ENCODE peak calls at places on chromosomes 6 and 20, in eight cellular contexts. One of them, this sample, is unnamed.
A peak's percentile ranks its signal among the peaks of the same experiment; 100 is the strongest.

GRCh38 chr20:57947421-57948176 is 237.8 kb upstream of the PMEPA1 start:
- DNase-seq in hepatic stellate cell: no peak
- DNase-seq in B cell: no peak
- DNase-seq in colonic mucosa: no peak
- DNase-seq in brain pericyte: peak; percentile 84
- DNase-seq in fibroblast of the conjunctiva: peak; percentile 57
- DNase-seq in NCI-H748 treated with DMSO at 0.1 percent for 48 hours: no peak
- DNase-seq in SJSA1: peak; percentile 62
- DNase-seq in this sample: no peak

GRCh38 chr20:13533946-13534345 is 104.8 kb downstream of the TASP1 start:
- DNase-seq in NCI-H748 treated with DMSO at 0.1 percent for 48 hours: no peak
- DNase-seq in colonic mucosa: no peak
- DNase-seq in brain pericyte: no peak
- DNase-seq in SJSA1: no peak
- DNase-seq in B cell: no peak
- DNase-seq in fibroblast of the conjunctiva: no peak
- DNase-seq in hepatic stellate cell: no peak
- DNase-seq in this sample: no peak

GRCh38 chr20:32681175-32682084 is 7.7 kb upstream of the C20orf203 start:
- DNase-seq in colonic mucosa: no peak
- DNase-seq in fibroblast of the conjunctiva: no peak
- DNase-seq in B cell: no peak
- DNase-seq in hepatic stellate cell: no peak
- DNase-seq in brain pericyte: no peak
- DNase-seq in NCI-H748 treated with DMSO at 0.1 percent for 48 hours: peak; percentile 60
- DNase-seq in SJSA1: no peak
- DNase-seq in this sample: no peak

GRCh38 chr6:25882066-25882496 is 8.0 kb upstream of the SLC17A3 start:
- DNase-seq in fibroblast of the conjunctiva: no peak
- DNase-seq in colonic mucosa: peak; percentile 16
- DNase-seq in B cell: peak; percentile 29
- DNase-seq in hepatic stellate cell: no peak
- DNase-seq in NCI-H748 treated with DMSO at 0.1 percent for 48 hours: no peak
- DNase-seq in brain pericyte: no peak
- DNase-seq in SJSA1: no peak
- DNase-seq in this sample: no peak

GRCh38 chr6:48844696-48845095 is 618.4 kb downstream of the MMUT start:
- DNase-seq in hepatic stellate cell: no peak
- DNase-seq in brain pericyte: no peak
- DNase-seq in B cell: no peak
- DNase-seq in fibroblast of the conjunctiva: no peak
- DNase-seq in NCI-H748 treated with DMSO at 0.1 percent for 48 hours: no peak
- DNase-seq in colonic mucosa: no peak
- DNase-seq in SJSA1: no peak
- DNase-seq in this sample: no peak

GRCh38 chr6:115071962-115072361 is 729.1 kb upstream of the HS3ST5 start:
- DNase-seq in brain pericyte: no peak
- DNase-seq in fibroblast of the conjunctiva: no peak
- DNase-seq in NCI-H748 treated with DMSO at 0.1 percent for 48 hours: no peak
- DNase-seq in SJSA1: no peak
- DNase-seq in colonic mucosa: no peak
- DNase-seq in hepatic stellate cell: no peak
- DNase-seq in B cell: no peak
- DNase-seq in this sample: no peak

GRCh38 chr6:89979473-89980119 is 85.3 kb downstream of the GJA10 start:
- DNase-seq in brain pericyte: no peak
- DNase-seq in fibroblast of the conjunctiva: no peak
- DNase-seq in SJSA1: no peak
- DNase-seq in colonic mucosa: no peak
- DNase-seq in B cell: no peak
- DNase-seq in NCI-H748 treated with DMSO at 0.1 percent for 48 hours: no peak
- DNase-seq in hepatic stellate cell: no peak
- DNase-seq in this sample: no peak

GRCh38 chr6:37365791-37366190 is 12.0 kb downstream of the RNF8 start:
- DNase-seq in fibroblast of the conjunctiva: peak; percentile 10
- DNase-seq in NCI-H748 treated with DMSO at 0.1 percent for 48 hours: no peak
- DNase-seq in brain pericyte: no peak
- DNase-seq in hepatic stellate cell: no peak
- DNase-seq in colonic mucosa: no peak
- DNase-seq in B cell: no peak
- DNase-seq in SJSA1: no peak
- DNase-seq in this sample: no peak

GRCh38 chr6:136169356-136169755 is 80.8 kb downstream of the MTFR2 start:
- DNase-seq in hepatic stellate cell: no peak
- DNase-seq in SJSA1: no peak
- DNase-seq in B cell: no peak
- DNase-seq in NCI-H748 treated with DMSO at 0.1 percent for 48 hours: no peak
- DNase-seq in brain pericyte: no peak
- DNase-seq in colonic mucosa: no peak
- DNase-seq in fibroblast of the conjunctiva: no peak
- DNase-seq in this sample: no peak

GRCh38 chr6:21082091-21082490 is 511.5 kb upstream of the SOX4 start:
- DNase-seq in B cell: no peak
- DNase-seq in NCI-H748 treated with DMSO at 0.1 percent for 48 hours: no peak
- DNase-seq in colonic mucosa: no peak
- DNase-seq in fibroblast of the conjunctiva: no peak
- DNase-seq in SJSA1: no peak
- DNase-seq in brain pericyte: no peak
- DNase-seq in hepatic stellate cell: no peak
- DNase-seq in this sample: no peak

GRCh38 chr6:15512126-15512525 is 150.7 kb downstream of the DTNBP1 start:
- DNase-seq in SJSA1: no peak
- DNase-seq in B cell: no peak
- DNase-seq in brain pericyte: no peak
- DNase-seq in hepatic stellate cell: no peak
- DNase-seq in fibroblast of the conjunctiva: no peak
- DNase-seq in colonic mucosa: no peak
- DNase-seq in NCI-H748 treated with DMSO at 0.1 percent for 48 hours: no peak
- DNase-seq in this sample: no peak

GRCh38 chr6:159984268-159984786 is 15.4 kb downstream of the IGF2R start:
- DNase-seq in fibroblast of the conjunctiva: no peak
- DNase-seq in brain pericyte: no peak
- DNase-seq in colonic mucosa: no peak
- DNase-seq in B cell: no peak
- DNase-seq in hepatic stellate cell: no peak
- DNase-seq in SJSA1: peak; percentile 70
- DNase-seq in NCI-H748 treated with DMSO at 0.1 percent for 48 hours: no peak
- DNase-seq in this sample: no peak

GRCh38 chr6:144285548-144285797 is 338 bp downstream of the UTRN start:
- DNase-seq in hepatic stellate cell: no peak
- DNase-seq in fibroblast of the conjunctiva: no peak
- DNase-seq in colonic mucosa: no peak
- DNase-seq in SJSA1: peak; percentile 69
- DNase-seq in B cell: peak; percentile 44
- DNase-seq in NCI-H748 treated with DMSO at 0.1 percent for 48 hours: peak; percentile 22
- DNase-seq in brain pericyte: no peak
- DNase-seq in this sample: no peak

GRCh38 chr20:18004389-18005031 is 35.7 kb downstream of the MGME1 start:
- DNase-seq in B cell: no peak
- DNase-seq in hepatic stellate cell: no peak
- DNase-seq in NCI-H748 treated with DMSO at 0.1 percent for 48 hours: no peak
- DNase-seq in fibroblast of the conjunctiva: peak; percentile 16
- DNase-seq in SJSA1: no peak
- DNase-seq in colonic mucosa: no peak
- DNase-seq in brain pericyte: no peak
- DNase-seq in this sample: no peak

GRCh38 chr20:47054945-47055344 is 160.3 kb downstream of the EYA2 start:
- DNase-seq in colonic mucosa: no peak
- DNase-seq in B cell: no peak
- DNase-seq in NCI-H748 treated with DMSO at 0.1 percent for 48 hours: no peak
- DNase-seq in brain pericyte: no peak
- DNase-seq in fibroblast of the conjunctiva: no peak
- DNase-seq in hepatic stellate cell: no peak
- DNase-seq in SJSA1: no peak
- DNase-seq in this sample: no peak

GRCh38 chr6:157579467-157580031 is 198.6 kb downstream of the ZDHHC14 start:
- DNase-seq in fibroblast of the conjunctiva: no peak
- DNase-seq in hepatic stellate cell: no peak
- DNase-seq in NCI-H748 treated with DMSO at 0.1 percent for 48 hours: no peak
- DNase-seq in SJSA1: peak; percentile 39
- DNase-seq in brain pericyte: no peak
- DNase-seq in colonic mucosa: peak; percentile 25
- DNase-seq in B cell: no peak
- DNase-seq in this sample: no peak

GRCh38 chr20:51447097-51447764 is 95.3 kb downstream of the NFATC2 start:
- DNase-seq in brain pericyte: no peak
- DNase-seq in SJSA1: peak; percentile 96
- DNase-seq in NCI-H748 treated with DMSO at 0.1 percent for 48 hours: no peak
- DNase-seq in colonic mucosa: peak; percentile 40
- DNase-seq in hepatic stellate cell: peak; percentile 91
- DNase-seq in B cell: no peak
- DNase-seq in fibroblast of the conjunctiva: peak; percentile 94
- DNase-seq in this sample: no peak

GRCh38 chr20:51624157-51624731 is 81.7 kb upstream of the NFATC2 start:
- DNase-seq in NCI-H748 treated with DMSO at 0.1 percent for 48 hours: no peak
- DNase-seq in SJSA1: peak; percentile 50
- DNase-seq in hepatic stellate cell: peak; percentile 77
- DNase-seq in B cell: peak; percentile 79
- DNase-seq in fibroblast of the conjunctiva: peak; percentile 27
- DNase-seq in brain pericyte: no peak
- DNase-seq in colonic mucosa: peak; percentile 50
- DNase-seq in this sample: no peak

GRCh38 chr6:29968130-29968529 is 25.8 kb downstream of the HLA-A start:
- DNase-seq in NCI-H748 treated with DMSO at 0.1 percent for 48 hours: no peak
- DNase-seq in fibroblast of the conjunctiva: no peak
- DNase-seq in B cell: no peak
- DNase-seq in brain pericyte: no peak
- DNase-seq in SJSA1: peak; percentile 48
- DNase-seq in colonic mucosa: no peak
- DNase-seq in hepatic stellate cell: no peak
- DNase-seq in this sample: no peak

GRCh38 chr6:3349388-3350251 is 90.9 kb downstream of the PSMG4 start:
- DNase-seq in fibroblast of the conjunctiva: no peak
- DNase-seq in NCI-H748 treated with DMSO at 0.1 percent for 48 hours: no peak
- DNase-seq in colonic mucosa: no peak
- DNase-seq in SJSA1: no peak
- DNase-seq in brain pericyte: no peak
- DNase-seq in hepatic stellate cell: no peak
- DNase-seq in B cell: no peak
- DNase-seq in this sample: no peak

GRCh38 chr6:28771401-28772267 is 152.2 kb downstream of the TRIM27 start:
- DNase-seq in hepatic stellate cell: no peak
- DNase-seq in fibroblast of the conjunctiva: no peak
- DNase-seq in brain pericyte: no peak
- DNase-seq in SJSA1: no peak
- DNase-seq in colonic mucosa: no peak
- DNase-seq in NCI-H748 treated with DMSO at 0.1 percent for 48 hours: peak; percentile 64
- DNase-seq in B cell: no peak
- DNase-seq in this sample: peak; percentile 7

GRCh38 chr6:72976389-72976900 is 248.9 kb downstream of the KHDC1L start:
- DNase-seq in colonic mucosa: no peak
- DNase-seq in B cell: no peak
- DNase-seq in hepatic stellate cell: no peak
- DNase-seq in NCI-H748 treated with DMSO at 0.1 percent for 48 hours: no peak
- DNase-seq in SJSA1: no peak
- DNase-seq in brain pericyte: no peak
- DNase-seq in fibroblast of the conjunctiva: no peak
- DNase-seq in this sample: no peak

GRCh38 chr6:140281236-140281635 is 906.8 kb upstream of the CITED2 start:
- DNase-seq in hepatic stellate cell: no peak
- DNase-seq in fibroblast of the conjunctiva: no peak
- DNase-seq in B cell: no peak
- DNase-seq in NCI-H748 treated with DMSO at 0.1 percent for 48 hours: no peak
- DNase-seq in colonic mucosa: no peak
- DNase-seq in SJSA1: peak; percentile 7
- DNase-seq in brain pericyte: no peak
- DNase-seq in this sample: no peak

GRCh38 chr6:64505312-64505711 is 869.7 kb downstream of the PHF3 start:
- DNase-seq in NCI-H748 treated with DMSO at 0.1 percent for 48 hours: no peak
- DNase-seq in SJSA1: no peak
- DNase-seq in fibroblast of the conjunctiva: no peak
- DNase-seq in colonic mucosa: peak; percentile 23
- DNase-seq in brain pericyte: no peak
- DNase-seq in B cell: no peak
- DNase-seq in hepatic stellate cell: no peak
- DNase-seq in this sample: no peak

GRCh38 chr20:37279820-37280219 is 9.6 kb upstream of the MANBAL start:
- DNase-seq in B cell: no peak
- DNase-seq in colonic mucosa: no peak
- DNase-seq in fibroblast of the conjunctiva: no peak
- DNase-seq in hepatic stellate cell: no peak
- DNase-seq in SJSA1: no peak
- DNase-seq in brain pericyte: no peak
- DNase-seq in NCI-H748 treated with DMSO at 0.1 percent for 48 hours: no peak
- DNase-seq in this sample: no peak

GRCh38 chr20:33909331-33909921 is 84.3 kb upstream of the RALY start:
- DNase-seq in NCI-H748 treated with DMSO at 0.1 percent for 48 hours: no peak
- DNase-seq in colonic mucosa: no peak
- DNase-seq in hepatic stellate cell: peak; percentile 77
- DNase-seq in brain pericyte: no peak
- DNase-seq in B cell: no peak
- DNase-seq in SJSA1: peak; percentile 82
- DNase-seq in fibroblast of the conjunctiva: peak; percentile 90
- DNase-seq in this sample: no peak

GRCh38 chr6:170032706-170033309 is 258.1 kb downstream of the DLL1 start:
- DNase-seq in colonic mucosa: no peak
- DNase-seq in hepatic stellate cell: no peak
- DNase-seq in B cell: no peak
- DNase-seq in brain pericyte: no peak
- DNase-seq in SJSA1: no peak
- DNase-seq in NCI-H748 treated with DMSO at 0.1 percent for 48 hours: no peak
- DNase-seq in fibroblast of the conjunctiva: no peak
- DNase-seq in this sample: no peak

GRCh38 chr20:8153281-8153908 is 21.3 kb downstream of the PLCB1 start:
- DNase-seq in fibroblast of the conjunctiva: no peak
- DNase-seq in brain pericyte: peak; percentile 59
- DNase-seq in hepatic stellate cell: no peak
- DNase-seq in B cell: no peak
- DNase-seq in NCI-H748 treated with DMSO at 0.1 percent for 48 hours: no peak
- DNase-seq in colonic mucosa: no peak
- DNase-seq in SJSA1: no peak
- DNase-seq in this sample: no peak

GRCh38 chr6:135974416-135974815 is 122.9 kb downstream of the PDE7B start:
- DNase-seq in brain pericyte: no peak
- DNase-seq in NCI-H748 treated with DMSO at 0.1 percent for 48 hours: no peak
- DNase-seq in fibroblast of the conjunctiva: no peak
- DNase-seq in hepatic stellate cell: no peak
- DNase-seq in colonic mucosa: no peak
- DNase-seq in SJSA1: no peak
- DNase-seq in B cell: no peak
- DNase-seq in this sample: no peak

GRCh38 chr6:37127961-37128862 is 41.7 kb upstream of the PIM1 start:
- DNase-seq in hepatic stellate cell: peak; percentile 55
- DNase-seq in fibroblast of the conjunctiva: no peak
- DNase-seq in SJSA1: peak; percentile 28
- DNase-seq in NCI-H748 treated with DMSO at 0.1 percent for 48 hours: no peak
- DNase-seq in colonic mucosa: peak; percentile 45
- DNase-seq in brain pericyte: no peak
- DNase-seq in B cell: no peak
- DNase-seq in this sample: no peak

GRCh38 chr6:105536961-105537360 is 134.1 kb upstream of the PREP start:
- DNase-seq in NCI-H748 treated with DMSO at 0.1 percent for 48 hours: no peak
- DNase-seq in fibroblast of the conjunctiva: no peak
- DNase-seq in SJSA1: no peak
- DNase-seq in colonic mucosa: no peak
- DNase-seq in B cell: no peak
- DNase-seq in hepatic stellate cell: no peak
- DNase-seq in brain pericyte: no peak
- DNase-seq in this sample: no peak

GRCh38 chr6:76275746-76276145 is 203.3 kb upstream of the IMPG1 start:
- DNase-seq in hepatic stellate cell: no peak
- DNase-seq in B cell: no peak
- DNase-seq in colonic mucosa: no peak
- DNase-seq in SJSA1: no peak
- DNase-seq in fibroblast of the conjunctiva: no peak
- DNase-seq in brain pericyte: no peak
- DNase-seq in NCI-H748 treated with DMSO at 0.1 percent for 48 hours: no peak
- DNase-seq in this sample: no peak

GRCh38 chr6:32943864-32944263 is 3.0 kb upstream of the HLA-DMB start:
- DNase-seq in SJSA1: no peak
- DNase-seq in B cell: no peak
- DNase-seq in colonic mucosa: no peak
- DNase-seq in brain pericyte: no peak
- DNase-seq in fibroblast of the conjunctiva: no peak
- DNase-seq in NCI-H748 treated with DMSO at 0.1 percent for 48 hours: no peak
- DNase-seq in hepatic stellate cell: no peak
- DNase-seq in this sample: no peak

GRCh38 chr20:44785768-44786167 is 24.6 kb downstream of the RIMS4 start:
- DNase-seq in hepatic stellate cell: no peak
- DNase-seq in colonic mucosa: no peak
- DNase-seq in brain pericyte: no peak
- DNase-seq in B cell: no peak
- DNase-seq in NCI-H748 treated with DMSO at 0.1 percent for 48 hours: no peak
- DNase-seq in fibroblast of the conjunctiva: no peak
- DNase-seq in SJSA1: no peak
- DNase-seq in this sample: no peak